ENCODE peak calls at places on chromosomes 12 and 14, in seven cellular contexts. Q, M, S, J, R, V and Y are unnamed samples.
A peak's percentile ranks its signal among the peaks of the same experiment; 100 is the strongest.

GRCh38 chr12:64560395-64561301 is 49.6 kb upstream of the RASSF3 start:
- DNase-seq in S (no peak), V (no peak), M (no peak), J (peak; percentile 92), Q (no peak), R (no peak), Y (no peak)

GRCh38 chr14:94966344-94966743 is 191.0 kb downstream of the DICER1 start:
- DNase-seq in V (no peak), Q (no peak), S (no peak), M (no peak), R (no peak), J (no peak), Y (no peak)

GRCh38 chr12:89831696-89832095 is 123.1 kb upstream of the ATP2B1 start:
- DNase-seq in J (no peak), Q (no peak), S (no peak), M (no peak), V (no peak), R (no peak), Y (no peak)

GRCh38 chr12:70365648-70366518 is at the start of gene KCNMB4:
- DNase-seq in Q (peak; percentile 49), M (peak; percentile 87), R (peak; percentile 34), S (peak; percentile 73), V (peak; percentile 82), J (no peak), Y (peak; percentile 64)

GRCh38 chr14:101071493-101071891 is 168.0 kb upstream of the RTL1 start:
- DNase-seq in J (no peak), S (no peak), M (no peak), R (no peak), V (peak; percentile 54), Q (peak; percentile 7), Y (no peak)

GRCh38 chr12:49962861-49963765 is 1.4 kb downstream of the AQP5 start:
- DNase-seq in R (peak; percentile 80), Q (peak; percentile 95), S (peak; percentile 56), M (peak; percentile 76), J (no peak), V (peak; percentile 97), Y (peak; percentile 91)

GRCh38 chr12:10191865-10192264 is 13.0 kb downstream of the TMEM52B start:
- DNase-seq in V (no peak), M (no peak), Q (no peak), J (no peak), R (no peak), S (no peak), Y (no peak)

GRCh38 chr14:96256420-96256819 is 410 bp downstream of the BDKRB1 start:
- DNase-seq in V (no peak), J (no peak), R (no peak), S (no peak), M (no peak), Q (no peak), Y (no peak)

GRCh38 chr12:1612196-1612595 is 16.8 kb upstream of the WNT5B start:
- DNase-seq in R (no peak), V (no peak), Q (no peak), J (no peak), M (no peak), S (no peak), Y (no peak)

GRCh38 chr12:43786899-43787693 is 19.0 kb downstream of the TWF1 start:
- DNase-seq in R (no peak), M (no peak), Q (no peak), S (no peak), V (no peak), J (no peak), Y (no peak)

GRCh38 chr12:2372178-2372577 is 319.4 kb downstream of the CACNA1C start:
- DNase-seq in S (no peak), J (no peak), R (no peak), V (no peak), M (no peak), Q (no peak), Y (no peak)

GRCh38 chr12:93441111-93441616 is 583 bp downstream of the UBE2N start:
- DNase-seq in S (peak; percentile 54), M (peak; percentile 71), Q (peak; percentile 31), V (peak; percentile 82), R (peak; percentile 5), J (no peak), Y (peak; percentile 27)

GRCh38 chr12:132587781-132588180 is 22.6 kb downstream of the LRCOL1 start:
- DNase-seq in R (no peak), J (no peak), V (no peak), Q (no peak), M (no peak), S (no peak), Y (no peak)

GRCh38 chr14:52259452-52259851 is 8.0 kb upstream of the PTGDR start:
- DNase-seq in S (no peak), V (no peak), M (no peak), R (no peak), Q (no peak), J (no peak), Y (no peak)

GRCh38 chr12:123034022-123034541 is 53.6 kb downstream of the ARL6IP4 start:
- DNase-seq in J (no peak), Q (no peak), V (peak; percentile 43), M (peak; percentile 63), S (no peak), R (no peak), Y (no peak)

GRCh38 chr14:62064741-62065323 is 302.6 kb downstream of the SNAPC1 start:
- DNase-seq in R (no peak), V (no peak), J (no peak), Q (no peak), M (no peak), S (no peak), Y (no peak)

GRCh38 chr14:61240206-61240605 is 40.9 kb downstream of the TMEM30B start:
- DNase-seq in R (no peak), S (no peak), Q (no peak), M (no peak), V (no peak), J (no peak), Y (no peak)

GRCh38 chr12:124286946-124287345 is 7.9 kb upstream of the RFLNA start:
- DNase-seq in M (no peak), R (no peak), S (no peak), V (no peak), J (no peak), Q (no peak), Y (no peak)

GRCh38 chr12:124289634-124290600 is 5.0 kb upstream of the RFLNA start:
- DNase-seq in V (no peak), S (peak; percentile 59), M (peak; percentile 55), Q (no peak), R (no peak), J (peak; percentile 5), Y (no peak)

GRCh38 chr12:124283326-124283725 is 11.6 kb upstream of the RFLNA start:
- DNase-seq in V (no peak), M (no peak), S (no peak), R (no peak), Q (no peak), J (no peak), Y (no peak)

GRCh38 chr12:124284368-124284767 is 10.5 kb upstream of the RFLNA start:
- DNase-seq in J (no peak), V (no peak), S (no peak), R (no peak), Q (no peak), M (no peak), Y (no peak)

GRCh38 chr12:124286414-124286813 is 8.5 kb upstream of the RFLNA start:
- DNase-seq in S (no peak), R (no peak), V (no peak), Q (no peak), M (no peak), J (no peak), Y (no peak)
- H3K27ac ChIP-seq in S (no peak overlapping the region), R (no peak overlapping the region), V (no peak overlapping the region), Q (no peak overlapping the region), M (no peak overlapping the region), J (no peak overlapping the region), Y (no peak overlapping the region)

GRCh38 chr14:36212987-36213386 is 36.5 kb upstream of the PTCSC3 start:
- DNase-seq in Q (no peak), R (no peak), M (no peak), J (no peak), S (no peak), V (no peak), Y (no peak)
- H3K27me3 ChIP-seq in Q (no peaks in the 10 kb centered on the region), R (no peaks in the 10 kb centered on the region), M (peaks cover 6% of the 10 kb centered on the region), J (no peaks in the 10 kb centered on the region), S (peaks cover 9% of the 10 kb centered on the region), V (no peaks in the 10 kb centered on the region), Y (no peaks in the 10 kb centered on the region)

GRCh38 chr12:56078931-56079728 is 835 bp upstream of the ERBB3 start:
- DNase-seq in Q (peak; percentile 95), V (peak; percentile 97), J (peak; percentile 83), S (peak; percentile 89), M (peak; percentile 94), R (peak; percentile 91), Y (peak; percentile 93)

GRCh38 chr12:56078427-56078826 is 1.5 kb upstream of the ERBB3 start:
- DNase-seq in S (no peak), M (no peak), J (no peak), R (no peak), Q (no peak), V (no peak), Y (no peak)

GRCh38 chr12:56081393-56082347 is 1.7 kb downstream of the ERBB3 start:
- DNase-seq in V (peak; percentile 60), J (no peak), Q (peak; percentile 82), S (no peak), R (no peak), M (no peak), Y (no peak)

GRCh38 chr12:56080556-56081138 is 682 bp downstream of the ERBB3 start:
- DNase-seq in M (no peak), Q (peak; percentile 70), J (no peak), S (no peak), R (peak; percentile 42), V (peak; percentile 63), Y (peak; percentile 39)

DNA sequence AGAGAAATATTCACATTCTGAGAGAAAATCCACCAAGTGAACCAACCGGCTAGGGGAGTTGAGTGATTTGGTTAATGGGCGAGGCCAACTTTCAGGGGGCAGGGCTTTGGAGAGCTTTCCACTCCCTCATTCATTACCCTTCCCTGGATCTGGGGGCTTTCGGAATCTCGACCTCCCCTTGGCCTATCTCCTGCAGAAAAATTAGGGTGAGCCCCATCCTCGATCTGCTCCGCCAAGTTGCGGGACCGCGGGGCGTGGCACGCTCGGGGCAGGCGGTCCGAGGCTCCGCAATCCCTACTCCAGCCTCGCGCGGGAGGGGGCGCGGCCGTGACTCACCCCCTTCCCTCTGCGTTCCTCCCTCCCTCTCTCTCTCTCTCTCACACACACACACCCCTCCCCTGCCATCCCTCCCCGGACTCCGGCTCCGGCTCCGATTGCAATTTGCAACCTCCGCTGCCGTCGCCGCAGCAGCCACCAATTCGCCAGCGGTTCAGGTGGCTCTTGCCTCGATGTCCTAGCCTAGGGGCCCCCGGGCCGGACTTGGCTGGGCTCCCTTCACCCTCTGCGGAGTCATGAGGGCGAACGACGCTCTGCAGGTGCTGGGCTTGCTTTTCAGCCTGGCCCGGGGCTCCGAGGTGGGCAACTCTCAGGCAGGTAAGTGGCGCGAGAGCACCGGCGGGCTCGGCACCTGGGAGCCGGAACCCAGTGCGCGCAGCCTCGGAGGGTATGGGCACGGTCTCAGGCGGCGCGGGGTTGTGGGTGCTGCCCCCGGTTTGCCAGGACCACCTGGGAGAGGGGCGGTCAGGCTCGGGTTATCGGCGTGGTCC is at the start of gene ERBB3:
- DNase-seq in S (peak; percentile 82), V (peak; percentile 92), J (peak; percentile 74), M (peak; percentile 89), Q (peak; percentile 89), R (peak; percentile 87), Y (peak; percentile 84)
- H3K27ac ChIP-seq in S (peak within 1 kb of the TSS; percentile 71), V (peak within 1 kb of the TSS; percentile 96), J (no peak within 1 kb of the TSS), M (peak within 1 kb of the TSS; percentile 1), Q (peak within 1 kb of the TSS; percentile 93), R (peak within 1 kb of the TSS; percentile 96), Y (peak within 1 kb of the TSS; percentile 91)

DNA sequence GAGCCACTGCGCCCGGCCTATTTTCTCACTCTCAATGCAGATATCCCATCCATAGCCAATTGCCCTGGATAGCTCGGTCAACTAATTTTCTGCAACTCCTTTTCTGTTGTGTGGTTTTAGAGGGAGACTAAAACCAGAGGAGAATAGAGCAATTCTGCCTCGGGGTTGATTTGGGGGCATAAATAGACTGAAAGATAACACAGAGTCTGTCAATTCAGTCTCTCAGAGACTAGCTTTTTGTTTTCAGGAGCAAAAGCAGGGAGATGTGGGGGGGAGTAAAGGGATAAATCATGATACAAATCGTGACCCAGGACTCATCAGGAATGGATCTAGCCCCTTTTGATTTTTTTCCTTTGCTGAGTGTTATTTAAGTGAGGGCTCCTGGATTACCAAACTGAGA is 6.5 kb downstream of the COPZ1 start:
- DNase-seq in V (no peak), R (no peak), Q (no peak), S (no peak), J (no peak), M (no peak), Y (no peak)
- H3K27me3 ChIP-seq in V (no peaks in the 10 kb centered on the region), R (no peaks in the 10 kb centered on the region), Q (no peaks in the 10 kb centered on the region), S (no peaks in the 10 kb centered on the region), J (no peaks in the 10 kb centered on the region), M (no peaks in the 10 kb centered on the region), Y (no peaks in the 10 kb centered on the region)